ENCODE peak calls at places on chromosome 21, in nine cellular contexts. One of them, this sample, is unnamed.

GRCh38 chr21:44291936-44292811 is 6.5 kb downstream of the AIRE start:
- DNase-seq in fibroblast of the conjunctiva: no peak
- DNase-seq in coronary artery: no peak
- DNase-seq in HT1080: no peak
- DNase-seq in NCI-H1105 treated with DMSO at 0.1 percent for 48 hours: no peak
- DNase-seq in endodermal cell: no peak
- DNase-seq in heart right ventricle: no peak
- DNase-seq in nephron progenitor cell: peak
- DNase-seq in glutamatergic neuron: peak
- DNase-seq in this sample: peak

GRCh38 chr21:35316933-35317332 is 267.8 kb upstream of the RUNX1 start:
- DNase-seq in fibroblast of the conjunctiva: no peak
- DNase-seq in coronary artery: no peak
- DNase-seq in HT1080: no peak
- DNase-seq in NCI-H1105 treated with DMSO at 0.1 percent for 48 hours: no peak
- DNase-seq in endodermal cell: peak
- DNase-seq in heart right ventricle: no peak
- DNase-seq in nephron progenitor cell: no peak
- DNase-seq in glutamatergic neuron: no peak
- DNase-seq in this sample: no peak

GRCh38 chr21:36761685-36762084 is 62.8 kb downstream of the SIM2 start:
- DNase-seq in fibroblast of the conjunctiva: no peak
- DNase-seq in coronary artery: no peak
- DNase-seq in HT1080: no peak
- DNase-seq in NCI-H1105 treated with DMSO at 0.1 percent for 48 hours: no peak
- DNase-seq in endodermal cell: no peak
- DNase-seq in heart right ventricle: no peak
- DNase-seq in nephron progenitor cell: no peak
- DNase-seq in glutamatergic neuron: no peak
- DNase-seq in this sample: peak

GRCh38 chr21:42962360-42963007 is 11.9 kb upstream of the PKNOX1 start:
- DNase-seq in fibroblast of the conjunctiva: no peak
- DNase-seq in coronary artery: no peak
- DNase-seq in HT1080: no peak
- DNase-seq in NCI-H1105 treated with DMSO at 0.1 percent for 48 hours: no peak
- DNase-seq in endodermal cell: no peak
- DNase-seq in heart right ventricle: no peak
- DNase-seq in nephron progenitor cell: no peak
- DNase-seq in glutamatergic neuron: no peak
- DNase-seq in this sample: no peak

GRCh38 chr21:36706951-36707762 is 8.2 kb downstream of the SIM2 start:
- DNase-seq in fibroblast of the conjunctiva: no peak
- DNase-seq in coronary artery: no peak
- DNase-seq in HT1080: no peak
- DNase-seq in NCI-H1105 treated with DMSO at 0.1 percent for 48 hours: no peak
- DNase-seq in endodermal cell: peak
- DNase-seq in heart right ventricle: no peak
- DNase-seq in nephron progenitor cell: no peak
- DNase-seq in glutamatergic neuron: peak
- DNase-seq in this sample: peak

GRCh38 chr21:29320021-29320420 is 21.3 kb downstream of the BACH1 start:
- DNase-seq in fibroblast of the conjunctiva: no peak
- DNase-seq in coronary artery: no peak
- DNase-seq in HT1080: no peak
- DNase-seq in NCI-H1105 treated with DMSO at 0.1 percent for 48 hours: no peak
- DNase-seq in endodermal cell: no peak
- DNase-seq in heart right ventricle: no peak
- DNase-seq in nephron progenitor cell: no peak
- DNase-seq in glutamatergic neuron: no peak
- DNase-seq in this sample: no peak

GRCh38 chr21:28822882-28823335 is 169.8 kb downstream of the LTN1 start:
- DNase-seq in fibroblast of the conjunctiva: peak
- DNase-seq in coronary artery: no peak
- DNase-seq in HT1080: no peak
- DNase-seq in NCI-H1105 treated with DMSO at 0.1 percent for 48 hours: no peak
- DNase-seq in endodermal cell: no peak
- DNase-seq in heart right ventricle: peak
- DNase-seq in nephron progenitor cell: peak
- DNase-seq in glutamatergic neuron: no peak
- DNase-seq in this sample: no peak

GRCh38 chr21:14686466-14687276 is 140.6 kb upstream of the SAMSN1 start:
- DNase-seq in fibroblast of the conjunctiva: no peak
- DNase-seq in coronary artery: no peak
- DNase-seq in HT1080: no peak
- DNase-seq in NCI-H1105 treated with DMSO at 0.1 percent for 48 hours: no peak
- DNase-seq in endodermal cell: no peak
- DNase-seq in heart right ventricle: no peak
- DNase-seq in nephron progenitor cell: no peak
- DNase-seq in glutamatergic neuron: no peak
- DNase-seq in this sample: no peak

GRCh38 chr21:44378646-44379581 is 25.5 kb downstream of the TRPM2 start:
- DNase-seq in fibroblast of the conjunctiva: no peak
- DNase-seq in coronary artery: peak
- DNase-seq in HT1080: no peak
- DNase-seq in NCI-H1105 treated with DMSO at 0.1 percent for 48 hours: no peak
- DNase-seq in endodermal cell: peak
- DNase-seq in heart right ventricle: no peak
- DNase-seq in nephron progenitor cell: no peak
- DNase-seq in glutamatergic neuron: no peak
- DNase-seq in this sample: peak

GRCh38 chr21:43861716-43862115 is 3.3 kb upstream of the AGPAT3 start:
- DNase-seq in fibroblast of the conjunctiva: no peak
- DNase-seq in coronary artery: no peak
- DNase-seq in HT1080: no peak
- DNase-seq in NCI-H1105 treated with DMSO at 0.1 percent for 48 hours: peak
- DNase-seq in endodermal cell: no peak
- DNase-seq in heart right ventricle: no peak
- DNase-seq in nephron progenitor cell: no peak
- DNase-seq in glutamatergic neuron: no peak
- DNase-seq in this sample: no peak

GRCh38 chr21:31517664-31518402 is 141.7 kb upstream of the SOD1 start:
- DNase-seq in fibroblast of the conjunctiva: no peak
- DNase-seq in coronary artery: no peak
- DNase-seq in HT1080: no peak
- DNase-seq in NCI-H1105 treated with DMSO at 0.1 percent for 48 hours: no peak
- DNase-seq in endodermal cell: no peak
- DNase-seq in heart right ventricle: no peak
- DNase-seq in nephron progenitor cell: no peak
- DNase-seq in glutamatergic neuron: no peak
- DNase-seq in this sample: no peak

GRCh38 chr21:44065428-44065827 is 41.8 kb upstream of the PWP2 start:
- DNase-seq in fibroblast of the conjunctiva: no peak
- DNase-seq in coronary artery: peak
- DNase-seq in HT1080: peak
- DNase-seq in NCI-H1105 treated with DMSO at 0.1 percent for 48 hours: no peak
- DNase-seq in endodermal cell: no peak
- DNase-seq in heart right ventricle: no peak
- DNase-seq in nephron progenitor cell: no peak
- DNase-seq in glutamatergic neuron: no peak
- DNase-seq in this sample: peak

GRCh38 chr21:29477941-29478340 is 179.2 kb downstream of the BACH1 start:
- DNase-seq in fibroblast of the conjunctiva: no peak
- DNase-seq in coronary artery: no peak
- DNase-seq in HT1080: peak
- DNase-seq in NCI-H1105 treated with DMSO at 0.1 percent for 48 hours: no peak
- DNase-seq in endodermal cell: no peak
- DNase-seq in heart right ventricle: no peak
- DNase-seq in nephron progenitor cell: no peak
- DNase-seq in glutamatergic neuron: no peak
- DNase-seq in this sample: no peak

GRCh38 chr21:30315701-30316100 is 4.4 kb downstream of the KRTAP26-1 start:
- DNase-seq in fibroblast of the conjunctiva: no peak
- DNase-seq in coronary artery: no peak
- DNase-seq in HT1080: no peak
- DNase-seq in NCI-H1105 treated with DMSO at 0.1 percent for 48 hours: no peak
- DNase-seq in endodermal cell: no peak
- DNase-seq in heart right ventricle: no peak
- DNase-seq in nephron progenitor cell: no peak
- DNase-seq in glutamatergic neuron: no peak
- DNase-seq in this sample: no peak

GRCh38 chr21:8989261-8989882 is 1532.0 kb upstream of the TPTE start:
- DNase-seq in fibroblast of the conjunctiva: no peak
- DNase-seq in coronary artery: no peak
- DNase-seq in HT1080: no peak
- DNase-seq in NCI-H1105 treated with DMSO at 0.1 percent for 48 hours: no peak
- DNase-seq in endodermal cell: no peak
- DNase-seq in heart right ventricle: no peak
- DNase-seq in nephron progenitor cell: no peak
- DNase-seq in glutamatergic neuron: no peak
- DNase-seq in this sample: no peak

GRCh38 chr21:31099122-31099521 is 60.8 kb upstream of the KRTAP19-8 start:
- DNase-seq in fibroblast of the conjunctiva: no peak
- DNase-seq in coronary artery: no peak
- DNase-seq in HT1080: no peak
- DNase-seq in NCI-H1105 treated with DMSO at 0.1 percent for 48 hours: no peak
- DNase-seq in endodermal cell: no peak
- DNase-seq in heart right ventricle: no peak
- DNase-seq in nephron progenitor cell: no peak
- DNase-seq in glutamatergic neuron: no peak
- DNase-seq in this sample: no peak

GRCh38 chr21:30502041-30502440 is at the start of gene KRTAP19-5:
- DNase-seq in fibroblast of the conjunctiva: no peak
- DNase-seq in coronary artery: no peak
- DNase-seq in HT1080: no peak
- DNase-seq in NCI-H1105 treated with DMSO at 0.1 percent for 48 hours: no peak
- DNase-seq in endodermal cell: no peak
- DNase-seq in heart right ventricle: no peak
- DNase-seq in nephron progenitor cell: no peak
- DNase-seq in glutamatergic neuron: no peak
- DNase-seq in this sample: no peak

GRCh38 chr21:24895885-24896734 is 711.2 kb downstream of the MRPL39 start:
- DNase-seq in fibroblast of the conjunctiva: no peak
- DNase-seq in coronary artery: no peak
- DNase-seq in HT1080: peak
- DNase-seq in NCI-H1105 treated with DMSO at 0.1 percent for 48 hours: peak
- DNase-seq in endodermal cell: peak
- DNase-seq in heart right ventricle: no peak
- DNase-seq in nephron progenitor cell: no peak
- DNase-seq in glutamatergic neuron: no peak
- DNase-seq in this sample: no peak

GRCh38 chr21:36297938-36298572 is 21.9 kb upstream of the MORC3 start:
- DNase-seq in fibroblast of the conjunctiva: no peak
- DNase-seq in coronary artery: no peak
- DNase-seq in HT1080: peak
- DNase-seq in NCI-H1105 treated with DMSO at 0.1 percent for 48 hours: no peak
- DNase-seq in endodermal cell: no peak
- DNase-seq in heart right ventricle: peak
- DNase-seq in nephron progenitor cell: no peak
- DNase-seq in glutamatergic neuron: no peak
- DNase-seq in this sample: peak

GRCh38 chr21:46080171-46081021 is 17.5 kb upstream of the COL6A2 start:
- DNase-seq in fibroblast of the conjunctiva: no peak
- DNase-seq in coronary artery: peak
- DNase-seq in HT1080: no peak
- DNase-seq in NCI-H1105 treated with DMSO at 0.1 percent for 48 hours: no peak
- DNase-seq in endodermal cell: peak
- DNase-seq in heart right ventricle: peak
- DNase-seq in nephron progenitor cell: no peak
- DNase-seq in glutamatergic neuron: no peak
- DNase-seq in this sample: peak

GRCh38 chr21:37153193-37153934 is 80.3 kb downstream of the TTC3 start:
- DNase-seq in fibroblast of the conjunctiva: peak
- DNase-seq in coronary artery: no peak
- DNase-seq in HT1080: no peak
- DNase-seq in NCI-H1105 treated with DMSO at 0.1 percent for 48 hours: no peak
- DNase-seq in endodermal cell: no peak
- DNase-seq in heart right ventricle: no peak
- DNase-seq in nephron progenitor cell: no peak
- DNase-seq in glutamatergic neuron: no peak
- DNase-seq in this sample: peak

GRCh38 chr21:34582506-34583150 is 32.3 kb downstream of the RCAN1 start:
- DNase-seq in fibroblast of the conjunctiva: peak
- DNase-seq in coronary artery: no peak
- DNase-seq in HT1080: peak
- DNase-seq in NCI-H1105 treated with DMSO at 0.1 percent for 48 hours: no peak
- DNase-seq in endodermal cell: peak
- DNase-seq in heart right ventricle: peak
- DNase-seq in nephron progenitor cell: peak
- DNase-seq in glutamatergic neuron: no peak
- DNase-seq in this sample: no peak

GRCh38 chr21:43815991-43816390 is 26.6 kb downstream of the RRP1 start:
- DNase-seq in fibroblast of the conjunctiva: no peak
- DNase-seq in coronary artery: no peak
- DNase-seq in HT1080: no peak
- DNase-seq in NCI-H1105 treated with DMSO at 0.1 percent for 48 hours: no peak
- DNase-seq in endodermal cell: no peak
- DNase-seq in heart right ventricle: no peak
- DNase-seq in nephron progenitor cell: no peak
- DNase-seq in glutamatergic neuron: no peak
- DNase-seq in this sample: no peak

GRCh38 chr21:46118871-46119564 is 21.1 kb downstream of the COL6A2 start:
- DNase-seq in fibroblast of the conjunctiva: no peak
- DNase-seq in coronary artery: peak
- DNase-seq in HT1080: no peak
- DNase-seq in NCI-H1105 treated with DMSO at 0.1 percent for 48 hours: no peak
- DNase-seq in endodermal cell: peak
- DNase-seq in heart right ventricle: peak
- DNase-seq in nephron progenitor cell: peak
- DNase-seq in glutamatergic neuron: peak
- DNase-seq in this sample: peak

GRCh38 chr21:43824250-43824882 is 35.0 kb downstream of the RRP1 start:
- DNase-seq in fibroblast of the conjunctiva: peak
- DNase-seq in coronary artery: no peak
- DNase-seq in HT1080: peak
- DNase-seq in NCI-H1105 treated with DMSO at 0.1 percent for 48 hours: no peak
- DNase-seq in endodermal cell: no peak
- DNase-seq in heart right ventricle: no peak
- DNase-seq in nephron progenitor cell: no peak
- DNase-seq in glutamatergic neuron: no peak
- DNase-seq in this sample: peak

GRCh38 chr21:33924766-33925100 is 9.1 kb upstream of the ATP5PO start:
- DNase-seq in fibroblast of the conjunctiva: no peak
- DNase-seq in coronary artery: no peak
- DNase-seq in HT1080: peak
- DNase-seq in NCI-H1105 treated with DMSO at 0.1 percent for 48 hours: no peak
- DNase-seq in endodermal cell: no peak
- DNase-seq in heart right ventricle: no peak
- DNase-seq in nephron progenitor cell: no peak
- DNase-seq in glutamatergic neuron: no peak
- DNase-seq in this sample: no peak

GRCh38 chr21:36749935-36750578 is 51.1 kb downstream of the SIM2 start:
- DNase-seq in fibroblast of the conjunctiva: no peak
- DNase-seq in coronary artery: no peak
- DNase-seq in HT1080: no peak
- DNase-seq in NCI-H1105 treated with DMSO at 0.1 percent for 48 hours: no peak
- DNase-seq in endodermal cell: peak
- DNase-seq in heart right ventricle: peak
- DNase-seq in nephron progenitor cell: peak
- DNase-seq in glutamatergic neuron: no peak
- DNase-seq in this sample: no peak

GRCh38 chr21:37139902-37140301 is 66.8 kb downstream of the TTC3 start:
- DNase-seq in fibroblast of the conjunctiva: no peak
- DNase-seq in coronary artery: no peak
- DNase-seq in HT1080: no peak
- DNase-seq in NCI-H1105 treated with DMSO at 0.1 percent for 48 hours: no peak
- DNase-seq in endodermal cell: peak
- DNase-seq in heart right ventricle: no peak
- DNase-seq in nephron progenitor cell: no peak
- DNase-seq in glutamatergic neuron: no peak
- DNase-seq in this sample: no peak

GRCh38 chr21:39616373-39616772 is 3.6 kb downstream of the B3GALT5 start:
- DNase-seq in fibroblast of the conjunctiva: no peak
- DNase-seq in coronary artery: no peak
- DNase-seq in HT1080: no peak
- DNase-seq in NCI-H1105 treated with DMSO at 0.1 percent for 48 hours: no peak
- DNase-seq in endodermal cell: no peak
- DNase-seq in heart right ventricle: no peak
- DNase-seq in nephron progenitor cell: no peak
- DNase-seq in glutamatergic neuron: no peak
- DNase-seq in this sample: no peak

GRCh38 chr21:31630062-31630711 is 29.3 kb upstream of the SOD1 start:
- DNase-seq in fibroblast of the conjunctiva: peak
- DNase-seq in coronary artery: no peak
- DNase-seq in HT1080: peak
- DNase-seq in NCI-H1105 treated with DMSO at 0.1 percent for 48 hours: peak
- DNase-seq in endodermal cell: no peak
- DNase-seq in heart right ventricle: no peak
- DNase-seq in nephron progenitor cell: no peak
- DNase-seq in glutamatergic neuron: no peak
- DNase-seq in this sample: no peak

GRCh38 chr21:16634522-16634914 is 878.3 kb upstream of the CXADR start:
- DNase-seq in fibroblast of the conjunctiva: no peak
- DNase-seq in coronary artery: no peak
- DNase-seq in HT1080: no peak
- DNase-seq in NCI-H1105 treated with DMSO at 0.1 percent for 48 hours: peak
- DNase-seq in endodermal cell: peak
- DNase-seq in heart right ventricle: no peak
- DNase-seq in nephron progenitor cell: no peak
- DNase-seq in glutamatergic neuron: no peak
- DNase-seq in this sample: no peak